ENCODE peak calls at places on chromosome 2, in five cellular contexts. X, B, Q, D and J are unnamed samples.

GRCh38 chr2:228527481-228527880 is 346.0 kb upstream of the SPHKAP start:
- DNase-seq in B (no peak), X (no peak), Q (no peak), D (no peak), J (no peak)

GRCh38 chr2:49465157-49465831 is 311.0 kb upstream of the FSHR start:
- DNase-seq in X (no peak), Q (no peak), D (no peak), B (no peak), J (no peak)

GRCh38 chr2:234840336-234840735 is 111.5 kb upstream of the SH3BP4 start:
- DNase-seq in B (no peak), D (no peak), X (peak), Q (peak), J (peak)

GRCh38 chr2:112718862-112719370 is 1.9 kb upstream of the NT5DC4 start:
- DNase-seq in X (no peak), D (no peak), B (no peak), Q (no peak), J (no peak)

GRCh38 chr2:42794271-42795046 is 2.1 kb upstream of the HAAO start:
- DNase-seq in D (no peak), X (peak), Q (peak), B (no peak), J (no peak)

GRCh38 chr2:148231858-148232257 is 211.0 kb downstream of the MBD5 start:
- DNase-seq in B (no peak), Q (no peak), D (no peak), X (no peak), J (no peak)

GRCh38 chr2:135226961-135227360 is 174.9 kb downstream of the RAB3GAP1 start:
- DNase-seq in X (no peak), Q (no peak), B (no peak), D (no peak), J (peak)

GRCh38 chr2:175366814-175367213 is 185.3 kb upstream of the ATP5MC3 start:
- DNase-seq in D (peak), X (peak), Q (no peak), B (no peak), J (peak)

GRCh38 chr2:187982668-187983067 is 309.0 kb upstream of the GULP1 start:
- DNase-seq in D (no peak), B (no peak), X (no peak), Q (no peak), J (peak)

GRCh38 chr2:40251146-40251545 is 200.7 kb downstream of the SLC8A1 start:
- DNase-seq in X (no peak), Q (no peak), D (no peak), B (no peak), J (no peak)

GRCh38 chr2:182435754-182436153 is 8.9 kb upstream of the PDE1A start:
- DNase-seq in Q (no peak), X (no peak), D (no peak), B (no peak), J (no peak)

DNA sequence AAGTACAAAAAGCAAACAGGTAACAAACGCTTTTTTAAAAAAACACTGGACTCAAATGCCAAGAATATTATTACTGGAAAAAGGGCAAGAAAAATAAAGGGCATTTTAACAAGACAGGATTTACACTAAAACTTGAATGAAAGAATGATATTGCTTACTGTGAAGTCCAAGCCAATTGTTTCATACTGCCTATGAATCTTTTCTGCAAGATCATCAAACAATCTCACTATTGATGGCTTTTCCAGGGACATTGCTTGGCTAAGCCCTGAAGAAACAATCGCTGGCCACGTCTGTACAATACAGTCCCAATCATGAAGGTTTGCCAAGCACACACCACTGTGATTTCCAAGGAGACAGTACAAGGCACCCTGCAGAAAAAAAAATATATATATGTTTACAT is 41.4 kb upstream of the GPR75 start:
- DNase-seq in X (no peak), D (no peak), B (no peak), Q (no peak), J (no peak)
- TF ChIP-seq CTCF in X (no peak), D (no peak), B (no peak), Q (no peak), J (no peak)

GRCh38 chr2:238988752-238989151 is 140.9 kb downstream of the TWIST2 start:
- DNase-seq in Q (no peak), D (no peak), B (no peak), X (no peak), J (no peak)

GRCh38 chr2:238989484-238989883 is 141.6 kb downstream of the TWIST2 start:
- DNase-seq in Q (no peak), X (no peak), D (no peak), B (no peak), J (no peak)

GRCh38 chr2:238986491-238987351 is 138.8 kb downstream of the TWIST2 start:
- DNase-seq in Q (no peak), D (no peak), X (no peak), B (no peak), J (no peak)

GRCh38 chr2:238987352-238987981 is 139.6 kb downstream of the TWIST2 start:
- DNase-seq in D (no peak), B (no peak), X (no peak), Q (no peak), J (peak)

DNA sequence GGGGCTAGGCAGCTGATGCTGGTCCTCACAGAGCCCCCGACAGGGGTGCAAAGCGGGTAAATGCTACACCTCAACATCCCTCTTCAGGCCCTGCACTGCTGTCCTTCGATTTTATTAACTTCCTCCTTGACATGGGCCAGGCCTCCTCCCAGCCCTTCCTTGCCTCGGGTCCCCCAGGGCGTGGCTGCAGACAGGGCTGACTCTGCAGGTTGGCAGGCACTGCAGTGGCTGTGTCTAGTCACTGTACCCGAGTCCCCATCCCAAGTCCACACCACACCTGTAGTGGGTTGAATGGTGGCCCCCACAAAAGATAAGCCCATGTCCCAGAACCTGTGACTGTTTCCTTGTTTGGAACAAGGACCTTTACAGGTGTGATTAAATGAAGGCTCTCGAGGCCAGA is 140.2 kb downstream of the TWIST2 start:
- DNase-seq in Q (no peak), B (no peak), D (no peak), X (no peak), J (no peak)
- TF ChIP-seq CTCF in Q (no peak), B (no peak), D (no peak), X (no peak), J (no peak)

GRCh38 chr2:23824777-23825212 is 102.1 kb downstream of the ATAD2B start:
- DNase-seq in B (no peak), D (no peak), X (peak), Q (no peak), J (no peak)
- TF ChIP-seq CTCF in B (peak), D (peak), X (peak), Q (no peak), J (peak)

DNA sequence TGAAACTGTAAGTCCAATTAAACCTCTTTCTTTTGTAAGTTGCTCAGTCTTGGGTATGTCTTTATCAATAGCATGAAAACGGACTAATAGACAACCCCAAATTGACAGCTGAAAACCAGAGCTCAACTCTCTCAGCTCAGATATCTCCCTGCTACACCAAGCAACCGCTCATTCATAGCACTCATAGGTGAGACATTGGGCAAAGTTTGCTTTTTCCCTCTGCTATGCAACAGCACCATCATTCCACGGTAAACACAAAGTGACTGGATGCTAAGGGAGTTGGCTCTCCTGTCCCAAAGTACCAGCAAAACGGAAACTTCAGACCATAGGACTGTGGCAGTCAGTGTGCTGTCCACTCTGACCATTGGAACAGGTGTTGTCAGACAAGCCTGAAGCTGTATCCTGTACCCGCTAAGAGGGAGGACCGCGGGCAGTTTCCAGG is 45.1 kb upstream of the TBC1D8 start:
- DNase-seq in B (no peak), X (no peak), Q (no peak), D (no peak), J (no peak)
- TF ChIP-seq CTCF in B (no peak), X (no peak), Q (no peak), D (no peak), J (no peak)

GRCh38 chr2:103991591-103991990 is 862.3 kb upstream of the POU3F3 start:
- DNase-seq in Q (no peak), X (no peak), D (no peak), B (no peak), J (no peak)
- TF ChIP-seq CTCF in Q (no peak), X (peak), D (peak), B (no peak), J (no peak)

DNA sequence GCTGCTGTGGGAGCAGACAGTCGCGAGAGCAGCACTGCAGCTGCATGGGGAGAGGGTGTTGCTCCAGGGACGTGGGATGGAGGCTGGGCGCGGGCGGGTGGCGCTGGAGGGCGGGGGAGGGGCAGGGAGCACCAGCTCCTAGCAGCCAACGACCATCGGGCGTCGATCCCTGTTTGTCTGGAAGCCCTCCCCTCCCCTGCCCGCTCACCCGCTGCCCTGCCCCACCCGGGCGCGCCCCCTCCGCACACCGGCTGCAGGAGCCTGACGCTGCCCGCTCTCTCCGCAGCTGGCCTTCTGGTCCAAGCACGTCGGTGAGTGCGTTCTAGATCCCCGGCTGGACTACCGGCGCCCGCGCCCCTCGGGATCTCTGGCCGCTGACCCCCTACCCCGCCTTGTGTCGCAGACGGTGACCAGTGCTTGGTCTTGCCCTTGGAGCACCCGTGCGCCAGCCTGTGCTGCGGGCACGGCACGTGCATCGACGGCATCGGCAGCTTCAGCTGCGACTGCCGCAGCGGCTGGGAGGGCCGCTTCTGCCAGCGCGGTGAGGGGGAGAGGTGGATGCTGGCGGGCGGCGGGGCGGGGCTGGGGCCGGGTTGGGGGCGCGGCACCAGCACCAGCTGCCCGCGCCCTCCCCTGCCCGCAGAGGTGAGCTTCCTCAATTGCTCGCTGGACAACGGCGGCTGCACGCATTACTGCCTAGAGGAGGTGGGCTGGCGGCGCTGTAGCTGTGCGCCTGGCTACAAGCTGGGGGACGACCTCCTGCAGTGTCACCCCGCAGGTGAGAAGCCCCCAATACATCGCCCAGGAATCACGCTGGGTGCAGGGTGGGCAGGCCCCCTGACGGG is 4.6 kb downstream of the PROC start:
- DNase-seq in D (peak), Q (no peak), B (peak), X (no peak), J (no peak)
- TF ChIP-seq CTCF in D (no peak), Q (no peak), B (no peak), X (no peak), J (no peak)

DNA sequence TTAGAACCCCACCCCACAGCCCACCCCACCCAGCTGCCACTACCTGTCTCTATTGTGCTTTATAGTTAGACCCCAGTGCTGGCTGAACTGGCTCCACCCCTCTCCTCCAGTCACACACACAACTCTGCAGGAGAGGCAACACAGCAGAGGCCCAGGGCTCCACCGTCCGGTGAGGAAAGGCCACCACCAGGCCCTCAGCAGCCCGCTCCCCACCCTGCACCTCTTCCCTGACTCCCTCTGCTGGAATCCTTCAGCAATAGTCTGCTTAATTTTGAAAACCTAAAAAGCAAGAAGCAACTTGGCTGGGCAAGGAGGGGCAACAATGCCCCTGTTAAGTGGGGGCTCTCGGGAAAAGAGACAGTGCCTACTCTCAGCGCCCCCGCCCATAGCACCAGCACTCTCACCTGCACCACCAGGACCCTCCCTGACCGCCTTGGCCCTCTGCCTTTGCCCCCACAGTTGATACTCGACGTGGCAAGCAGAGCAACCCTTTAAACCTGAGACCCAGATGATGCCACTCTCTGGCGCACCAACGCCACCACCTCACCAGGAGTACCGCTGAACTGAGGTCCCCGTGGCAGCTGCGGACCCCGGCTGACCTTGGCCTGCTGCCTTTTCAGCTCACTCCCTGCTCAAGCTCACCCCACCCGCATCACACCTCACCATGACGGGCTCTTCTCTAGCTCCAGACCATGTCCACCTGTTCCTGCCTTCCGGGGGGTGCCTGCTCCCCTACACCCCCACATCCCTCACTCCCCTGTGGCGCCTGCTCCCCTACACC is 45.7 kb downstream of the NDUFA10 start:
- DNase-seq in Q (no peak), B (no peak), D (peak), X (peak), J (no peak)
- TF ChIP-seq CTCF in Q (no peak), B (no peak), D (peak), X (peak), J (peak)

DNA sequence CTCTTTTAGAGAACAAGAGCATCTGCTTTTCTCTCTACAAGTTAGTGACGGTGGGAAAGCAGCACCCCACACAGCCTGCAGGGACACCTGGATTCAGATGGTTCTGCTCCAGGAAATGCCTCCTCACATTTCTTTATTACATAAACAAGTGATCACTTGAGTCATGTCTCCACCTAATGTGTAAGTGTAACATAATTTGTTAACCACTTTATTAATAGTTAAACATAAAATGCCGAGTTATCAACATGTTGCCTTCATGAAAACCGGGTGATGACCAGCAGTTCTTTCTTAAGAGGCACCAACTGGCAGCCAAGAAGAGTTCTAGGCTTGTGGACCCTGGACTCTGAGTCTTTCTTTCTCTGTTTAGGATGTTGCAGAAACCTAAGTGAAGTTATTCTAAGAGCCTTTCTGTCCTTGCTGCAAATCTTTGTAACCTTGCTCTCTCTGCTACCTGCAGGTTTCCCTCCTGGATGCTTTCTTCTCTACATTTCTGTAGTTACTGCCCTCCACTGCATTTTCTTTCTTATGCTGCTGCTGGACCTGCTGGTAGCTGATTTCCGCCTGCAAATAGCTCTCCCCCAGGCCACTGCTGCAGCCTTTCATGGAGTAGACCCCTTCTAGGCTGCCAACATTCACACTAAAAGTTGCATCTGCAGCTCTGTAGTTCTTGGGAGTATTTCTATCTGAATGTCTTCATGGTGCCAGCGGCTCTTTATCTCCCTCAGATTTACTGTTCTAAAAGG is 24.3 kb downstream of the UPP2 start:
- DNase-seq in D (no peak), X (no peak), Q (no peak), B (no peak), J (no peak)
- TF ChIP-seq CTCF in D (no peak), X (no peak), Q (no peak), B (no peak), J (no peak)

GRCh38 chr2:38590053-38590452 is 12.7 kb downstream of the HNRNPLL start:
- DNase-seq in X (no peak), B (no peak), D (no peak), Q (no peak), J (no peak)
- TF ChIP-seq CTCF in X (peak), B (no peak), D (peak), Q (no peak), J (peak)

DNA sequence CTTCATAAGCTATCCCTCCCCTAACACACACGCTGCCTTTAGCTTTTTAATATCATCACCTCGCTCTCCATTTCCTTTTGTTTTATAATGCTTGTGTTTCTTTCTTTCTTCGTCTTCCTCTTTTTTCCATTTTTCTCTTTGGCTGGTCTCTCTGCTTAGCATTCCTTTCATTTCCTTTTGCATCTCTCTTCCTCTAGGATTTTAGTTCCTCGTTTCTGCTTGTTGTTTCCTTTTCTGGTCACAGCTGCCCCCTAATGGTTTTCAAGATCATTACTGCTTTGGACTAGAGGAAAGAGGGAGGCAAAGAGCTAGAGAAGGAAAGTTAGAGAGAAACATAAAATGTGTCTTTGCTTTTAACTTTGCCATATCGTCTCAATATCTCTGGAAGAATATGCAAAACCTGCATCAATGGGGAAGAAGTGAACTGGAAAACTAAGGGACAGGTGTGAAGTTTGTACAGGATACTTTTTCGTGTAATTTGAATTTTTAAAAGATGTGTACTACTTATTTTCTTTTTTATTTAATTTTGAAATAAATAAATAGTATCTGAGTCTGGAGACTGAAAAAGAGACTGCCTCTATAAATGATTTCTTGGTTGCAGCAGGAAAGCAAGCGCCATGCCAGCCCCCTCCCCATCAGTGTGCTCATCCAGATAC is 6.3 kb upstream of the NRP2 start:
- DNase-seq in X (peak), Q (no peak), B (no peak), D (no peak), J (no peak)
- TF ChIP-seq CTCF in X (peak), Q (peak), B (peak), D (peak), J (peak)